ENCODE peak calls at places on chromosomes 5 and 9, in nine cellular contexts. K is EL; A is GM12865; U is ELR; R is GM10248; G is astrocyte of the spinal cord; I is stimulated activated CD4-positive, alpha-beta T cell treated with anti-CD3 and anti-CD28 coated beads, Interleukin-1b, Interleukin-23, amount 100 ng/mL, for 24 hours; T is activated T-cell treated with anti-CD3 and anti-CD28 coated beads, Interleukin-2, amount 50 U/mL, for 1 hour; X is GM03348. B is an unnamed sample.

GRCh38 chr9:133375116-133375723 is 640 bp downstream of the SURF4 start:
- DNase-seq in K (peak), A (peak), U (peak), R (peak), G (peak), I (no peak), T (no peak), X (peak), B (peak)

GRCh38 chr5:16937503-16938161 is 1.5 kb upstream of the MYO10 start:
- DNase-seq in K (no peak), A (no peak), U (no peak), R (no peak), G (no peak), I (no peak), T (no peak), X (no peak), B (no peak)

GRCh38 chr9:81671880-81672280 is 17.5 kb downstream of the TLE1 start:
- DNase-seq in K (no peak), A (no peak), U (no peak), R (no peak), G (peak), I (no peak), T (no peak), X (no peak), B (no peak)

GRCh38 chr9:103991001-103991400 is 103.1 kb upstream of the SMC2 start:
- DNase-seq in K (no peak), A (no peak), U (no peak), R (no peak), G (no peak), I (no peak), T (no peak), X (no peak), B (no peak)

GRCh38 chr9:110065527-110065926 is 142.4 kb downstream of the C9orf152 start:
- DNase-seq in K (peak), A (peak), U (peak), R (no peak), G (no peak), I (no peak), T (no peak), X (no peak), B (peak)

GRCh38 chr9:93011114-93011513 is 47.4 kb upstream of the SUSD3 start:
- DNase-seq in K (no peak), A (no peak), U (no peak), R (no peak), G (no peak), I (no peak), T (no peak), X (no peak), B (no peak)

GRCh38 chr9:93697352-93698139 is 121.2 kb downstream of the PHF2 start:
- DNase-seq in K (no peak), A (no peak), U (no peak), R (no peak), G (no peak), I (no peak), T (no peak), X (no peak), B (no peak)

GRCh38 chr9:124180557-124180956 is 77.2 kb upstream of the NEK6 start:
- DNase-seq in K (peak), A (no peak), U (peak), R (no peak), G (no peak), I (no peak), T (no peak), X (peak), B (peak)

GRCh38 chr5:151808451-151809169 is 36.9 kb downstream of the G3BP1 start:
- DNase-seq in K (no peak), A (no peak), U (no peak), R (no peak), G (no peak), I (no peak), T (no peak), X (no peak), B (no peak)

GRCh38 chr9:105832311-105832710 is 138.0 kb downstream of the TMEM38B start:
- DNase-seq in K (peak), A (no peak), U (peak), R (no peak), G (no peak), I (no peak), T (no peak), X (no peak), B (peak)

GRCh38 chr9:99126312-99126711 is 21.4 kb downstream of the TGFBR1 start:
- DNase-seq in K (peak), A (no peak), U (peak), R (no peak), G (no peak), I (no peak), T (no peak), X (no peak), B (peak)

GRCh38 chr5:32508806-32509805 is 64.6 kb upstream of the ZFR start:
- DNase-seq in K (peak), A (no peak), U (peak), R (no peak), G (no peak), I (no peak), T (no peak), X (no peak), B (peak)

GRCh38 chr9:110059461-110059860 is 148.5 kb downstream of the C9orf152 start:
- DNase-seq in K (no peak), A (no peak), U (no peak), R (no peak), G (no peak), I (no peak), T (no peak), X (no peak), B (no peak)

GRCh38 chr5:125446986-125447385 is 700.5 kb upstream of the ZNF608 start:
- DNase-seq in K (peak), A (no peak), U (no peak), R (no peak), G (peak), I (no peak), T (no peak), X (no peak), B (peak)

GRCh38 chr5:178470693-178471025 is 119.5 kb downstream of the COL23A1 start:
- DNase-seq in K (no peak), A (no peak), U (no peak), R (no peak), G (no peak), I (no peak), T (no peak), X (no peak), B (no peak)

GRCh38 chr9:130301483-130302286 is 36.1 kb downstream of the HMCN2 start:
- DNase-seq in K (peak), A (no peak), U (no peak), R (no peak), G (no peak), I (no peak), T (no peak), X (peak), B (no peak)

GRCh38 chr5:115815693-115816225 is 700 bp downstream of the CDO1 start:
- DNase-seq in K (peak), A (no peak), U (peak), R (peak), G (peak), I (no peak), T (no peak), X (peak), B (no peak)

GRCh38 chr5:82314964-82315728 is 37.0 kb upstream of the RPS23 start:
- DNase-seq in K (no peak), A (no peak), U (no peak), R (no peak), G (peak), I (no peak), T (no peak), X (peak), B (peak)

GRCh38 chr5:23208959-23209431 is 298.4 kb upstream of the PRDM9 start:
- DNase-seq in K (peak), A (peak), U (peak), R (peak), G (peak), I (no peak), T (no peak), X (peak), B (peak)

GRCh38 chr5:55234171-55234700 is 828 bp upstream of the CCNO start:
- DNase-seq in K (peak), A (no peak), U (peak), R (no peak), G (peak), I (no peak), T (no peak), X (peak), B (peak)

GRCh38 chr5:12467799-12468198 is 563.6 kb upstream of the CTNND2 start:
- DNase-seq in K (no peak), A (no peak), U (no peak), R (no peak), G (no peak), I (no peak), T (no peak), X (no peak), B (no peak)

GRCh38 chr9:126532019-126532462 is 81.7 kb upstream of the LMX1B start:
- DNase-seq in K (no peak), A (no peak), U (no peak), R (no peak), G (no peak), I (no peak), T (no peak), X (peak), B (no peak)

GRCh38 chr5:41503321-41503720 is 7.1 kb downstream of the PLCXD3 start:
- DNase-seq in K (no peak), A (no peak), U (no peak), R (no peak), G (no peak), I (no peak), T (no peak), X (no peak), B (no peak)

GRCh38 chr9:107064378-107064777 is 201.4 kb downstream of the ZNF462 start:
- DNase-seq in K (no peak), A (no peak), U (no peak), R (no peak), G (no peak), I (no peak), T (no peak), X (no peak), B (peak)

GRCh38 chr5:150411245-150411979 is 1.3 kb downstream of the CD74 start:
- DNase-seq in K (no peak), A (peak), U (no peak), R (no peak), G (no peak), I (peak), T (peak), X (no peak), B (peak)

GRCh38 chr9:127065592-127065991 is 56.8 kb downstream of the ANGPTL2 start:
- DNase-seq in K (peak), A (no peak), U (peak), R (no peak), G (peak), I (no peak), T (no peak), X (peak), B (peak)

GRCh38 chr5:149403923-149404745 is 25.0 kb upstream of the IL17B start:
- DNase-seq in K (peak), A (no peak), U (peak), R (no peak), G (peak), I (no peak), T (no peak), X (peak), B (peak)

GRCh38 chr9:120528327-120528726 is 51.6 kb downstream of the CDK5RAP2 start:
- DNase-seq in K (no peak), A (no peak), U (no peak), R (no peak), G (no peak), I (no peak), T (no peak), X (no peak), B (no peak)

GRCh38 chr5:142475102-142475501 is 150.3 kb upstream of the SPRY4 start:
- DNase-seq in K (peak), A (no peak), U (peak), R (no peak), G (no peak), I (no peak), T (no peak), X (no peak), B (peak)

GRCh38 chr9:107213561-107214028 is 69.5 kb upstream of the RAD23B start:
- DNase-seq in K (peak), A (peak), U (peak), R (peak), G (peak), I (peak), T (no peak), X (peak), B (peak)

GRCh38 chr9:120625222-120625621 is 45.3 kb upstream of the CDK5RAP2 start:
- DNase-seq in K (peak), A (no peak), U (peak), R (no peak), G (no peak), I (no peak), T (no peak), X (no peak), B (peak)